ENCODE peak calls at places on chromosomes 7 and 10, in six cellular contexts. F, G, R, Y, D and X are unnamed samples.

GRCh38 chr7:142602756-142603155 is 146.5 kb upstream of the PRSS1 start:
- DNase-seq in D (no peak), Y (no peak), F (no peak), G (no peak), R (no peak), X (no peak)

GRCh38 chr7:106423836-106424475 is 139.2 kb upstream of the NAMPT start:
- DNase-seq in Y (no peak), F (no peak), R (no peak), D (no peak), G (no peak), X (no peak)

GRCh38 chr10:608331-609265 is 80.9 kb downstream of the DIP2C start:
- DNase-seq in D (no peak), Y (peak), F (no peak), G (no peak), R (no peak), X (no peak)

GRCh38 chr10:92810934-92811532 is 37.3 kb upstream of the EXOC6 start:
- DNase-seq in R (no peak), F (no peak), D (no peak), G (peak), Y (no peak), X (no peak)

GRCh38 chr10:118405933-118406332 is 63.8 kb upstream of the FAM204A start:
- DNase-seq in G (no peak), R (no peak), F (no peak), Y (no peak), D (no peak), X (no peak)

GRCh38 chr10:71159892-71160291 is 52.5 kb upstream of the UNC5B start:
- DNase-seq in Y (no peak), D (no peak), G (no peak), F (no peak), R (no peak), X (no peak)

GRCh38 chr10:22620140-22620857 is 94.1 kb downstream of the PIP4K2A start:
- DNase-seq in F (peak), D (no peak), Y (peak), G (no peak), R (peak), X (no peak)

GRCh38 chr10:76231258-76231934 is 800.0 kb downstream of the LRMDA start:
- DNase-seq in F (no peak), D (no peak), G (no peak), Y (no peak), R (no peak), X (no peak)

GRCh38 chr7:23956769-23957556 is 246.9 kb downstream of the STK31 start:
- DNase-seq in D (no peak), G (no peak), R (no peak), Y (peak), F (no peak), X (no peak)